ENCODE peak calls at places on chromosomes 7 and 10, in five cellular contexts. One of them, this sample, is unnamed.

GRCh38 chr7:152624218-152624617 is 51.7 kb downstream of the XRCC2 start:
- DNase-seq in iPS DF 6.9: no peak
- DNase-seq in suprapubic skin: no peak
- DNase-seq in spleen: no peak
- DNase-seq in lung: no peak
- DNase-seq in this sample: no peak

GRCh38 chr10:103057980-103058568 is 135.0 kb downstream of the NT5C2 start:
- DNase-seq in iPS DF 6.9: no peak
- DNase-seq in suprapubic skin: no peak
- DNase-seq in spleen: no peak
- DNase-seq in lung: no peak
- DNase-seq in this sample: no peak

GRCh38 chr10:84837877-84838276 is 509.5 kb downstream of the CCSER2 start:
- DNase-seq in iPS DF 6.9: no peak
- DNase-seq in suprapubic skin: no peak
- DNase-seq in spleen: no peak
- DNase-seq in lung: no peak
- DNase-seq in this sample: no peak

GRCh38 chr10:9253121-9253520 is 1198.6 kb downstream of the GATA3 start:
- DNase-seq in iPS DF 6.9: no peak
- DNase-seq in suprapubic skin: no peak
- DNase-seq in spleen: no peak
- DNase-seq in lung: no peak
- DNase-seq in this sample: no peak

GRCh38 chr7:135831451-135832220 is 83.0 kb upstream of the FAM180A start:
- DNase-seq in iPS DF 6.9: no peak
- DNase-seq in suprapubic skin: no peak
- DNase-seq in spleen: no peak
- DNase-seq in lung: no peak
- DNase-seq in this sample: no peak

GRCh38 chr10:89275383-89275782 is 23.8 kb upstream of the LIPA start:
- DNase-seq in iPS DF 6.9: no peak
- DNase-seq in suprapubic skin: no peak
- DNase-seq in spleen: no peak
- DNase-seq in lung: peak
- DNase-seq in this sample: no peak

GRCh38 chr7:55185941-55186609 is 167.3 kb downstream of the EGFR start:
- DNase-seq in iPS DF 6.9: no peak
- DNase-seq in suprapubic skin: no peak
- DNase-seq in spleen: no peak
- DNase-seq in lung: no peak
- DNase-seq in this sample: peak

GRCh38 chr7:157004050-157004838 is 6.2 kb downstream of the MNX1 start:
- DNase-seq in iPS DF 6.9: no peak
- DNase-seq in suprapubic skin: no peak
- DNase-seq in spleen: peak
- DNase-seq in lung: no peak
- DNase-seq in this sample: no peak

GRCh38 chr7:149818536-149818840 is 19.7 kb upstream of the ZNF862 start:
- DNase-seq in iPS DF 6.9: no peak
- DNase-seq in suprapubic skin: no peak
- DNase-seq in spleen: peak
- DNase-seq in lung: no peak
- DNase-seq in this sample: no peak

GRCh38 chr10:71396084-71396713 is 521 bp upstream of the CDH23 start:
- DNase-seq in iPS DF 6.9: no peak
- DNase-seq in suprapubic skin: no peak
- DNase-seq in spleen: peak
- DNase-seq in lung: no peak
- DNase-seq in this sample: no peak

GRCh38 chr7:35424869-35425495 is 171.1 kb upstream of the TBX20 start:
- DNase-seq in iPS DF 6.9: peak
- DNase-seq in suprapubic skin: no peak
- DNase-seq in spleen: peak
- DNase-seq in lung: no peak
- DNase-seq in this sample: peak

DNA sequence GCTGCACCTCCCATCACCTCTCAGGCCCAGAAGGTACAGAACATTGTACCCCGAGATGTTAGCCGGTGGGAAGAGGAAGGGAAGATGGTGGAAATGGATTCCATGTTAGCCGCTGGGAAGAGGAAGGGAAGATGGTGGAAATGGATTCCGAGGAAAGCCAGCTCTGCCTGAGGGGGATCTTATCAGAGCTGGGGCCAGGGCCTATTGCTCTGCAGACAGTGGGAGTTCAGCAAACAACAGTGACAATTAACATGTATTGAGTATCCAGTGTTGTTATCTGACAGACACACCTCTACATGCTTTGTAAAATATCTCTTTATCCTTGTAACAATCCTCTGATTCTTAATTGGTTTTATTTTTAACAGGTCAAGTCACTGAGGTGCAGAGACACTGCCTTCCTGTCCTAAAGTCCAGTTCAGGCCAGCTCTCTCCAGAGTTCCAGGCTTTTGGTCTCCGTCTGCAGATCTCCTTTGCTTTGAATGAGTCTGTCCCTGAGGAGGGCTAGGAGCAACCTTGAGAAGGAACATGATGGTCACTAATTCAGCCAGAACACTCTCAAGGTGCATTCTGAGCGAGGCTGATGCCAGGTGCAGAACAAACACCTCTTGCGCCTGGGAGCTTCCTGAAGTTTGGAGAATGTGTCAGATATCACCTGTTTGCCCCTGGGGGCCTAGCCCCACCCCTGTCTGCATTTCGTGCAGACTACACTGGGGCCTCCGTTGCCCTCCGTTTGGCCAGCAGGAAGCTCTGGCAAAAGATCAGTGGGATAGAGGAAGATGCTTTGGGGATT is 82.4 kb upstream of the PODXL start:
- DNase-seq in iPS DF 6.9: no peak
- DNase-seq in suprapubic skin: no peak
- DNase-seq in spleen: no peak
- DNase-seq in lung: no peak
- DNase-seq in this sample: no peak
- H3K27ac ChIP-seq in iPS DF 6.9: no peak
- H3K27ac ChIP-seq in suprapubic skin: no peak
- H3K27ac ChIP-seq in spleen: no peak
- H3K27ac ChIP-seq in lung: no peak
- H3K27ac ChIP-seq in this sample: no peak

GRCh38 chr10:119897366-119897765 is 4.8 kb downstream of the SEC23IP start:
- DNase-seq in iPS DF 6.9: no peak
- DNase-seq in suprapubic skin: no peak
- DNase-seq in spleen: no peak
- DNase-seq in lung: no peak
- DNase-seq in this sample: no peak

GRCh38 chr10:119896937-119897336 is 4.4 kb downstream of the SEC23IP start:
- DNase-seq in iPS DF 6.9: no peak
- DNase-seq in suprapubic skin: no peak
- DNase-seq in spleen: no peak
- DNase-seq in lung: peak
- DNase-seq in this sample: no peak

GRCh38 chr10:119893845-119894427 is 1.4 kb downstream of the SEC23IP start:
- DNase-seq in iPS DF 6.9: no peak
- DNase-seq in suprapubic skin: no peak
- DNase-seq in spleen: no peak
- DNase-seq in lung: no peak
- DNase-seq in this sample: no peak

GRCh38 chr10:119898577-119898976 is 6.0 kb downstream of the SEC23IP start:
- DNase-seq in iPS DF 6.9: no peak
- DNase-seq in suprapubic skin: no peak
- DNase-seq in spleen: no peak
- DNase-seq in lung: no peak
- DNase-seq in this sample: no peak

DNA sequence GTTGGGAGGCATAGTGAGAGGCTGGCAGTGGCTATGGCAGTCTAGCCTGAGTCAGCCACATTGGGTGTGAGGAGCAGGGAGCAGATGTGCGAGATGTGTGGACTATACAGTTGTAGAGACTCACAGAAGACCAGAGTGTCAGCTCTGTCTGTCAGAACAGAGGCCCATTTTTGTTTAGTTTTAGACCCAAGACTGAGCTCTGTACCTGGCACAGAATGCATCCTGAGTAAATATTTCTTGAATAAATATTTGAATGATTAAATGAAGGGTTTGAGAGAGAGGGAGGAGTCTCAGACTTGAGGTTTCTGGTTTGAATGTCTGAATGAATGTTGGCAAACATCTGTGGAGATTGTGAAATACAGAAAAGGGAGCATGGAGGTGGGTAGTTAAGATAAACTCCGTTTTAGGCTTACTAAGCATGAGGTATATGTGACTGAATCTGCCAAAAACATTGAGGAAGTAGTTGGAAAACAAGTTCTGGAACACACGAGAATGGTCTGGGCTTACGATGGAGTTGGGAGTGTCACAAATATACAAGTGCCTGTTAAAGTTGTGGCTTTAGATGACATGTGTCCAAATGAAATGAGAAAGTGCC is 3.6 kb downstream of the SEC23IP start:
- DNase-seq in iPS DF 6.9: no peak
- DNase-seq in suprapubic skin: no peak
- DNase-seq in spleen: no peak
- DNase-seq in lung: no peak
- DNase-seq in this sample: peak
- H3K27ac ChIP-seq in iPS DF 6.9: no peak
- H3K27ac ChIP-seq in suprapubic skin: peak
- H3K27ac ChIP-seq in spleen: no peak
- H3K27ac ChIP-seq in lung: peak
- H3K27ac ChIP-seq in this sample: peak

GRCh38 chr7:96949766-96950165 is 55.6 kb upstream of the DLX6 start:
- DNase-seq in iPS DF 6.9: no peak
- DNase-seq in suprapubic skin: no peak
- DNase-seq in spleen: no peak
- DNase-seq in lung: no peak
- DNase-seq in this sample: peak

GRCh38 chr7:96953676-96954513 is 51.5 kb upstream of the DLX6 start:
- DNase-seq in iPS DF 6.9: no peak
- DNase-seq in suprapubic skin: no peak
- DNase-seq in spleen: no peak
- DNase-seq in lung: no peak
- DNase-seq in this sample: no peak

GRCh38 chr7:96952974-96953391 is 52.4 kb upstream of the DLX6 start:
- DNase-seq in iPS DF 6.9: no peak
- DNase-seq in suprapubic skin: no peak
- DNase-seq in spleen: no peak
- DNase-seq in lung: no peak
- DNase-seq in this sample: peak
- H3K27ac ChIP-seq in iPS DF 6.9: no peak
- H3K27ac ChIP-seq in suprapubic skin: no peak
- H3K27ac ChIP-seq in spleen: no peak
- H3K27ac ChIP-seq in lung: no peak
- H3K27ac ChIP-seq in this sample: no peak

DNA sequence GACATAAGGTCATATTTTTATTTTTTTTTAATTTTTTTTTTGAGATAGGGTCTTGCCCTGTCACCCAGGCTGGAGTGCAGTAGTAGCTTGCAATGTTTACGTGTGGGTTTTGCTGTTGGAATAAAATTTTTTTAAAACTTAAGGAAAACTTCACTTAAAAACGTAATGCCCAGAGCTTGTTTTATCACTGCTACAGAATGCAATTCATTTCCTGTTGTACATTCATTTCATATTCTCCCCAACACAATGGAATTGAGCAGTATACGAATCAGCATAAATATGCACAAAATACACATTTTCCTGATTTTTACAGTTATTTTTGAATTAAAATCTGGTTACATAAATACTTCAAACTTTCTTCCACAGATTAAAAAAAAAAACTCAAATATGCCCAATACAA is 40.3 kb downstream of the RSU1 start:
- DNase-seq in iPS DF 6.9: no peak
- DNase-seq in suprapubic skin: no peak
- DNase-seq in spleen: no peak
- DNase-seq in lung: no peak
- DNase-seq in this sample: no peak
- H3K27ac ChIP-seq in iPS DF 6.9: no peak
- H3K27ac ChIP-seq in suprapubic skin: no peak
- H3K27ac ChIP-seq in spleen: no peak
- H3K27ac ChIP-seq in lung: no peak
- H3K27ac ChIP-seq in this sample: peak

GRCh38 chr10:6123467-6124042 is 34.7 kb downstream of the RBM17 start:
- DNase-seq in iPS DF 6.9: no peak
- DNase-seq in suprapubic skin: no peak
- DNase-seq in spleen: no peak
- DNase-seq in lung: no peak
- DNase-seq in this sample: no peak

GRCh38 chr10:6121144-6121543 is 32.3 kb downstream of the RBM17 start:
- DNase-seq in iPS DF 6.9: no peak
- DNase-seq in suprapubic skin: no peak
- DNase-seq in spleen: no peak
- DNase-seq in lung: no peak
- DNase-seq in this sample: no peak

GRCh38 chr10:6119423-6119822 is 30.6 kb downstream of the RBM17 start:
- DNase-seq in iPS DF 6.9: no peak
- DNase-seq in suprapubic skin: no peak
- DNase-seq in spleen: no peak
- DNase-seq in lung: no peak
- DNase-seq in this sample: no peak

GRCh38 chr10:6119962-6120361 is 31.1 kb downstream of the RBM17 start:
- DNase-seq in iPS DF 6.9: no peak
- DNase-seq in suprapubic skin: no peak
- DNase-seq in spleen: no peak
- DNase-seq in lung: no peak
- DNase-seq in this sample: no peak

DNA sequence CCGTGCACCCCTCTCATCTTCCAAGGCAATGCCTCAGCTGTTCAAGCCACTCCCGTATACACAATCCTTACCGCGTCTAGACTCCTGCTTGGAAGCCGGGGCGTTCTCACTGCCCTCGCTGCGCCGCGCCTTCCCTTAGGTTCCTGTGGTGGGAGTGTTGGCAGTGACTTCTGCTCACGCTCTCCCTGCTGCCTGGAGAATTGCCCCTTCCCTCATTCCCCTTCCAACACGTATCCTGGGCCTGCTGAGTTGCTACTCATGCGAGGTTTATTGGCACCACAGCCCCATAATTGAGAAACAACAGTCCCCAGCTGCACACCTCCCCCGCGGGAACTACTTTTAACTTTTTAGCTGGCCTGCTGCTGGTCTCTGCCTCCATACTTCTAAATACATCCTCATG is 31.9 kb downstream of the RBM17 start:
- DNase-seq in iPS DF 6.9: no peak
- DNase-seq in suprapubic skin: no peak
- DNase-seq in spleen: no peak
- DNase-seq in lung: no peak
- DNase-seq in this sample: no peak
- H3K27ac ChIP-seq in iPS DF 6.9: no peak
- H3K27ac ChIP-seq in suprapubic skin: no peak
- H3K27ac ChIP-seq in spleen: no peak
- H3K27ac ChIP-seq in lung: no peak
- H3K27ac ChIP-seq in this sample: no peak

DNA sequence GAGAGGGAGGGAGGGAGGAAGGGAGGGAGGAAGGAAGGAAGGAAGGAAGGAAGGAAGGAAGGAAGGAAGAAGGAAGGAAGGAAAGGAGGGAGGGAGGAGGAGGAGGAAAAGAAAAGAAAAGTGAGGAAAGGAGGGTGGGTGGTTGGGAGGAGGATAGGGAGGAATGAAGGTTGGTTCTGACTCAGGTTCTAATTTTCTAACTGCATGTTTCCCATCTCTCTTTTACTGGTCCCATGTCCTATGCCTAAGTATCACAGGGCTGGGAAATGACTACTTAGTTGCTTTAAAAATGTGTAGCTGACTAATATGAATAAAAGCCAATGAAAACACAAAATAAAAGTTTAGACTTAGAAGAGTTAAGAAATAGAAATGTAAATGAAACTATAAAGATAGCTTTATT is 890.9 kb upstream of the POT1 start:
- DNase-seq in iPS DF 6.9: no peak
- DNase-seq in suprapubic skin: no peak
- DNase-seq in spleen: no peak
- DNase-seq in lung: no peak
- DNase-seq in this sample: no peak
- H3K27ac ChIP-seq in iPS DF 6.9: no peak
- H3K27ac ChIP-seq in suprapubic skin: no peak
- H3K27ac ChIP-seq in spleen: no peak
- H3K27ac ChIP-seq in lung: no peak
- H3K27ac ChIP-seq in this sample: no peak